ENCODE peak calls at places on chromosomes 3 and 15, in nine cellular contexts. I, P, F, N, E, B, V, A and T are unnamed samples.

GRCh38 chr3:46215810-46216414 is 7.8 kb upstream of the CCR1 start:
- DNase-seq in I (no peak), P (peak), B (no peak), A (no peak), V (peak), E (no peak), F (no peak), N (peak), T (peak)

GRCh38 chr3:107676469-107677309 is 153.9 kb downstream of the BBX start:
- DNase-seq in P (peak), E (no peak), N (peak), V (no peak), F (no peak), A (no peak), B (no peak), I (no peak), T (no peak)

GRCh38 chr3:33064929-33065328 is 32.0 kb downstream of the GLB1 start:
- DNase-seq in N (no peak), I (no peak), V (peak), F (no peak), A (no peak), B (peak), E (no peak), P (peak), T (no peak)

GRCh38 chr15:74863239-74864056 is 9.7 kb downstream of the SCAMP2 start:
- DNase-seq in A (no peak), F (no peak), P (peak), V (no peak), N (peak), B (peak), E (no peak), I (no peak), T (no peak)

GRCh38 chr3:160748226-160748625 is 7.8 kb upstream of the PPM1L start:
- DNase-seq in B (no peak), A (no peak), F (peak), I (no peak), E (no peak), P (no peak), V (no peak), N (no peak), T (no peak)

GRCh38 chr15:78695046-78695671 is 54.1 kb upstream of the CHRNB4 start:
- DNase-seq in F (no peak), P (no peak), B (no peak), E (no peak), N (no peak), A (no peak), I (no peak), V (no peak), T (no peak)

GRCh38 chr15:80588801-80589200 is 106.3 kb upstream of the ABHD17C start:
- DNase-seq in A (no peak), V (no peak), E (no peak), F (no peak), I (no peak), N (peak), P (peak), B (peak), T (peak)

GRCh38 chr3:32951410-32951811 is at the start of gene CCR4:
- DNase-seq in I (no peak), E (no peak), V (no peak), P (no peak), A (no peak), B (no peak), N (no peak), F (no peak), T (no peak)

GRCh38 chr3:104437891-104438290 is 928.8 kb upstream of the ALCAM start:
- DNase-seq in P (peak), V (no peak), F (no peak), B (peak), E (no peak), I (no peak), N (peak), A (peak), T (peak)

GRCh38 chr3:70264122-70264780 is 48.2 kb downstream of the MDFIC2 start:
- DNase-seq in P (peak), A (no peak), E (no peak), N (peak), V (peak), B (peak), I (no peak), F (no peak), T (no peak)

GRCh38 chr3:52731590-52731989 is 25.7 kb downstream of the SPCS1 start:
- DNase-seq in A (no peak), P (no peak), B (no peak), V (no peak), F (no peak), E (no peak), N (no peak), I (no peak), T (no peak)

GRCh38 chr3:197368330-197368729 is 69.9 kb upstream of the DLG1 start:
- DNase-seq in E (no peak), I (no peak), P (no peak), A (no peak), B (no peak), F (no peak), V (no peak), N (no peak), T (no peak)